ENCODE peak calls at places on chromosomes 7 and 10, in ten cellular contexts. U, F, O, P, X, L, I, K, A and N are unnamed samples.
A peak's percentile ranks its signal among the peaks of the same experiment; 100 is the strongest.

GRCh38 chr10:103884681-103885139 is 29.3 kb upstream of the SH3PXD2A start:
- DNase-seq in I (no peak), L (peak; percentile 66), F (no peak), A (peak; percentile 27), X (peak; percentile 83), K (peak; percentile 61), O (peak; percentile 63), U (no peak), P (peak; percentile 76), N (peak; percentile 83)

GRCh38 chr10:84546609-84547008 is 218.2 kb downstream of the CCSER2 start:
- DNase-seq in F (peak; percentile 20), X (no peak), A (no peak), P (no peak), O (no peak), I (no peak), U (no peak), K (no peak), L (no peak), N (no peak)

GRCh38 chr7:24963218-24963617 is 16.8 kb downstream of the OSBPL3 start:
- DNase-seq in X (peak; percentile 19), P (no peak), F (peak; percentile 71), I (no peak), O (no peak), A (no peak), K (no peak), U (peak; percentile 86), L (peak; percentile 37), N (no peak)

GRCh38 chr7:130133029-130133774 is 62.9 kb downstream of the KLHDC10 start:
- DNase-seq in P (no peak), A (no peak), F (no peak), X (no peak), O (no peak), K (no peak), U (no peak), L (no peak), I (no peak), N (no peak)

GRCh38 chr10:30736685-30737232 is 107.2 kb upstream of the LYZL2 start:
- DNase-seq in F (peak; percentile 80), O (no peak), U (no peak), K (peak; percentile 100), L (peak; percentile 100), P (peak; percentile 99), A (peak; percentile 17), X (no peak), I (no peak), N (no peak)

GRCh38 chr7:155816192-155816508 is 3.9 kb upstream of the SHH start:
- DNase-seq in L (no peak), A (no peak), P (no peak), U (no peak), F (no peak), K (no peak), X (no peak), I (no peak), O (no peak), N (no peak)

GRCh38 chr7:77699056-77699455 is 2.8 kb downstream of the RSBN1L start:
- DNase-seq in K (no peak), P (peak; percentile 20), L (no peak), U (no peak), A (peak; percentile 35), F (no peak), O (no peak), I (no peak), X (no peak), N (no peak)

GRCh38 chr7:30918676-30919075 is 7.0 kb downstream of the AQP1 start:
- DNase-seq in U (no peak), L (no peak), O (no peak), F (no peak), I (no peak), P (no peak), K (no peak), A (no peak), X (no peak), N (no peak)

GRCh38 chr7:117227091-117227490 is 95.8 kb downstream of the WNT2 start:
- DNase-seq in I (no peak), K (no peak), F (no peak), X (no peak), L (no peak), U (no peak), P (no peak), A (no peak), O (no peak), N (no peak)